ENCODE peak calls at places on chromosomes 6 and 20, in four cellular contexts. One of them, this sample, is unnamed.

GRCh38 chr20:37231970-37232620 is 29.5 kb downstream of the GHRH start:
- DNase-seq in K562: no peak
- DNase-seq in WTC11: no peak
- DNase-seq in HEK293T: no peak
- DNase-seq in this sample: no peak

GRCh38 chr20:19017104-19017690 is 195.2 kb upstream of the SLC24A3 start:
- DNase-seq in WTC11: no peak
- DNase-seq in HEK293T: no peak
- DNase-seq in K562: no peak
- DNase-seq in this sample: no peak

GRCh38 chr20:58611236-58612020 is 39.7 kb upstream of the STX16 start:
- DNase-seq in HEK293T: no peak
- DNase-seq in K562: no peak
- DNase-seq in WTC11: no peak
- DNase-seq in this sample: no peak

GRCh38 chr6:36328600-36328999 is 8.1 kb downstream of the BNIP5 start:
- DNase-seq in K562: no peak
- DNase-seq in HEK293T: no peak
- DNase-seq in WTC11: no peak
- DNase-seq in this sample: no peak

GRCh38 chr6:101705866-101706265 is 312.4 kb downstream of the GRIK2 start:
- DNase-seq in HEK293T: no peak
- DNase-seq in WTC11: no peak
- DNase-seq in K562: no peak
- DNase-seq in this sample: no peak

GRCh38 chr6:1111361-1111760 is 200.5 kb upstream of the FOXQ1 start:
- DNase-seq in WTC11: no peak
- DNase-seq in K562: no peak
- DNase-seq in HEK293T: no peak
- DNase-seq in this sample: no peak

GRCh38 chr6:157471895-157472686 is 91.1 kb downstream of the ZDHHC14 start:
- DNase-seq in K562: no peak
- DNase-seq in WTC11: no peak
- DNase-seq in HEK293T: no peak
- DNase-seq in this sample: no peak

GRCh38 chr20:62808211-62808865 is 3.7 kb downstream of the OGFR start:
- DNase-seq in WTC11: peak
- DNase-seq in K562: peak
- DNase-seq in HEK293T: peak
- DNase-seq in this sample: peak

GRCh38 chr6:158347335-158347734 is 35.1 kb downstream of the TULP4 start:
- DNase-seq in K562: no peak
- DNase-seq in HEK293T: no peak
- DNase-seq in WTC11: no peak
- DNase-seq in this sample: no peak

GRCh38 chr6:101397199-101397598 is 3.7 kb downstream of the GRIK2 start:
- DNase-seq in HEK293T: no peak
- DNase-seq in K562: peak
- DNase-seq in WTC11: no peak
- DNase-seq in this sample: peak

GRCh38 chr6:29502181-29502580 is 14.4 kb upstream of the MAS1L start:
- DNase-seq in K562: no peak
- DNase-seq in HEK293T: no peak
- DNase-seq in WTC11: no peak
- DNase-seq in this sample: no peak

GRCh38 chr6:34241351-34242215 is 4.9 kb downstream of the HMGA1 start:
- DNase-seq in WTC11: no peak
- DNase-seq in HEK293T: peak
- DNase-seq in K562: no peak
- DNase-seq in this sample: no peak
- TF ChIP-seq ELF4 in WTC11: no peak
- TF ChIP-seq ELF4 in HEK293T: no peak
- TF ChIP-seq ELF4 in K562: no peak
- TF ChIP-seq ELF4 in this sample: no peak

DNA sequence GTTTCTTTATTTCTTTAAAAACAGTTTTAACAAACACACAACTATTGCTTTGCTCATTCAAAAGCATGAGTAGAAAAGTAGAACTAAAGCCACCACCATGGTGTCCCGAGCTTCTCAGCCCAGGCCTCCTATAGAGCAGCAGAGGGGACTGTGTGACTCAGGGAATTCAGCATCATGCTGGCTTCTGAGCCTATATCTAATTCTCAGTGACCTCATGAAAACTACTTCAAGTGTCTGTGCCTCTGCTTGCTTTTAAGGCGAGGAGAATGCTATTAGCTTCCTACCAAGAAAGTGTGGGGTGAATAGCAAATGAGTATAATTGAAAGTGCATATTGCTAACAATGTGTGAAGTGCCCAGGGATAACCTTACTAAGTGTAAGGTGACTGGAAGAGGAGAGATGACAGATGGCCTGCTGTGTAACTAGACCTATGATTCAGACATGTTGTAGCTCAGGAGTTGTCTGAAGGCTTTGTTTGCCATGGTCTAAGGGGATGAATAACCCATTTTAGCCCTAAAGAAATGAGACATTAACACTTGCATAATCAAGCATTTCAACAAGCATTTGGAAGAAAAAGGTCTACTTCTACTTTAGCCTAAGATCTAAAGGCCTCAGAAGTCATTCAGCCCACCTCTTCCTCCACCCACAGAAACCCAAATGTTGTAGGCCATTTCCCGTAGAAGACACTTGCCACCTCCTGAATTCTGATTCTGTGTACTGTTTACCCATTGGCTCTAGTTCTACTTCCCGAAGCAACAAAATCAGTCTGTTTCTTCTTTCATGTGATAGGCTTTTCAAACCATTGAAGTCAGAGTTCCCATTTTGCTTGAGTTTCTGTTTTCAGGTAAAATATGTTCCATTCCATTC is 121.5 kb upstream of the ARG1 start:
- DNase-seq in WTC11: no peak
- DNase-seq in HEK293T: no peak
- DNase-seq in K562: no peak
- DNase-seq in this sample: no peak
- TF ChIP-seq ELF4 in WTC11: no peak
- TF ChIP-seq ELF4 in HEK293T: no peak
- TF ChIP-seq ELF4 in K562: no peak
- TF ChIP-seq ELF4 in this sample: no peak

DNA sequence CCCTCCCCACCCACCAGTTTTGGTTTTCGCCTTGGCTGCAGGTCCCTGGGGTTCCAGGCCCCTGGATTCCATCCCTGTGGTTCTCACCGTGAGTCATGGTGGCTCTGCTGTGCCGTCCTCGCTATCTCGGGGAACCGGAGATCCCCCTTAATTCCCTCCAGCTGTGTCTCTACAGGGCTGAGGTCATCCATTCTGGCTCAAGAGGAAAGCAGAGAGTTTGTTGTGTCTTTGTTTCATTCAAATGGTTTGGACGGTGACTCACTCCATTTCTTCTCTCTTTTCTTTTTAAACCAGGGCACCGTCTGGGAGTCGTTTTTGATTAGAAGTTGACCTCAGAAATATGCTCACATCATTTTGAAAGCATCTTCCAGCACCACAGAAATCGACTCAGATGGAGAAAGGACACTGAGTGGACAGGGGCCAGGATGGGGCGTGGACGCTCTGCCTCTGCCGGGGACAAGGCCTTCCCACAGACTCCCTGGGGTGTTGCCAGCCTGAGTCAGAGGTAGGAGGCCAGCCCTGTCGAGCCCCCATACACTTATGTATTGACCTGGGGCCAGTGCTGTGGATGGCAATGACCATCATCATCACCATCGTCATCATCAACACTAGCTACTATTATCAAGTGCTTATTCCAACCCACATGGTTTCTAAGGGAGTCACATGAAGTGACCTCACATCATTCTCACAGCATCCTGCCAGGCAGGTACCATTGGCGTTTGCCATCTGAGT is 176.2 kb downstream of the NFATC2 start:
- DNase-seq in HEK293T: no peak
- DNase-seq in K562: peak
- DNase-seq in WTC11: no peak
- DNase-seq in this sample: no peak
- TF ChIP-seq ELF4 in HEK293T: no peak
- TF ChIP-seq ELF4 in K562: no peak
- TF ChIP-seq ELF4 in WTC11: no peak
- TF ChIP-seq ELF4 in this sample: no peak

GRCh38 chr6:34362909-34363713 is 29.4 kb downstream of the NUDT3 start:
- DNase-seq in HEK293T: no peak
- DNase-seq in WTC11: no peak
- DNase-seq in K562: no peak
- DNase-seq in this sample: peak
- TF ChIP-seq ELF4 in HEK293T: no peak
- TF ChIP-seq ELF4 in WTC11: no peak
- TF ChIP-seq ELF4 in K562: no peak
- TF ChIP-seq ELF4 in this sample: no peak

GRCh38 chr6:88532241-88532860 is 366.2 kb upstream of the CNR1 start:
- DNase-seq in K562: no peak
- DNase-seq in WTC11: no peak
- DNase-seq in HEK293T: no peak
- DNase-seq in this sample: no peak
- TF ChIP-seq ELF4 in K562: no peak
- TF ChIP-seq ELF4 in WTC11: no peak
- TF ChIP-seq ELF4 in HEK293T: no peak
- TF ChIP-seq ELF4 in this sample: no peak

DNA sequence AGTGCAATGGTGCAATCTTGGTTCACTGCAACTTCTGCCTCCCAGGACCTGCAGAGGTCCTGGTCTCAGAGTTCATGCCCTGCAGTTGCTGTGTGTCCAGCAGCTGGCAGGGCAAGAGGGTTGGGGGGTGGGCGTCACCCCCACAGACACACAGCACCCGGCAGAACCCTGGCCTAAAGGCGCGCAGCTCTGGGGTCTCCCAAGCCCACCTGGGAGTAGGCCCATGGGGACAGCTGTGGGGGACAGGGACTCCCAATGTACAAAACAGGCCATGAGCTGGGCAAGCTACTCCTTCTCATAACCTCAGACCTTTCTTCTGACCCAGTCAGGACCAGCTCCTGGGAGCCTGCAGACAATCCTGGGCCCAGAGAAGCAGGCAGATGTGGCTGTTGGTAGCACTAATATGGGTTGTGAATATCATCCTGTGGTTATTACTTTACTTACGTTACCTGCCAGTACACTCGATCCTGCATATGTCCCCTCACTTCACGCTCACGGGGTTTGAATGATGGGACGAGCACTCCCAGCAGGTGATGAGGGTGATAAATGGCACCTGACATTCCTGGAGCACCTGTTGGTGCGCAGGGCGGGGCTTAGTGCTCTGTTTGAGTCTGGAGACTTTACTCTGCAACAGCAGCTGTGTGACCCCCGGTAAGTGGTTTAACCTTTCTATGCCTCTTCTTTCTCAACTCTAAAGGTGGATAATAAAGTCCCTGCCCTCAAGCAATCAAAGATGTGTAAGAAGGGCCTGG is 39.9 kb upstream of the SULF2 start:
- DNase-seq in K562: no peak
- DNase-seq in HEK293T: no peak
- DNase-seq in WTC11: no peak
- DNase-seq in this sample: no peak
- TF ChIP-seq ELF4 in K562: no peak
- TF ChIP-seq ELF4 in HEK293T: no peak
- TF ChIP-seq ELF4 in WTC11: no peak
- TF ChIP-seq ELF4 in this sample: no peak

GRCh38 chr20:3123542-3123941 is 36.1 kb downstream of the FASTKD5 start:
- DNase-seq in HEK293T: no peak
- DNase-seq in WTC11: no peak
- DNase-seq in K562: no peak
- DNase-seq in this sample: no peak

GRCh38 chr20:3119044-3119443 is 34.5 kb upstream of the AVP start:
- DNase-seq in K562: no peak
- DNase-seq in WTC11: no peak
- DNase-seq in HEK293T: no peak
- DNase-seq in this sample: no peak

GRCh38 chr20:3121955-3122610 is 37.6 kb upstream of the AVP start:
- DNase-seq in WTC11: no peak
- DNase-seq in K562: no peak
- DNase-seq in HEK293T: no peak
- DNase-seq in this sample: no peak

GRCh38 chr20:3116341-3116740 is 31.8 kb upstream of the AVP start:
- DNase-seq in WTC11: no peak
- DNase-seq in HEK293T: no peak
- DNase-seq in K562: no peak
- DNase-seq in this sample: no peak

DNA sequence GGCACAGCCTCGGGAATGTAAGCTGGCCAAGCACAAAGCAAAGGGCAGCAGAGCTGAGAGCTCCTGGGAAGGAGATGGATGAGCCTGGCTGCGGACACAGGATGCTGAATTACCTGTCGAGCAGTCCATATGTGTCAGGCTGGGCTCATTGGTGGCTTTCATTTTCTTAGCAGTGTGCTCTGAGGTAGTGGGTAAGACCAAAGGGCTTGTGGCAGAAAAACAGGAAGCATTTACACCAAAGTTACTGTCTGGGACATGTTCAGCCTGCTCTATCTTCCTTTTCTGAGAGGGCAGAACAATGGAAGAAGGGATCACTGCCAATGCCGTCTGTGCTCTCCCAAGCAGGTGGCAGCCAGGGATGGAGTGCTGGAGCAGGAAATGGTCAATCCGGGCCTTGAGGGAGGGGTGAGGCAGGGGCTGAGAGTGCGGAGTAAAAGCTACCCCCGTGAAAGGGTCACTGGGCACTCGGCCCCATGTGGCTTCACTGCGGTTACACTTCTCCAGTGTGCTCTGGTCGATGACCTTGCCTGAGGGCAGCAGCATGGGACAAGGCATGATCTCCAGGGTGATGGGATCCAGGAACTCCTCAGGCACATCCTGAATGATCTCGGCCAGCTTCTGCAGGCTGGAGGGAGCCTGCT is 36.9 kb upstream of the AVP start:
- DNase-seq in K562: no peak
- DNase-seq in WTC11: no peak
- DNase-seq in HEK293T: no peak
- DNase-seq in this sample: no peak
- TF ChIP-seq ELF4 in K562: no peak
- TF ChIP-seq ELF4 in WTC11: no peak
- TF ChIP-seq ELF4 in HEK293T: no peak
- TF ChIP-seq ELF4 in this sample: no peak

GRCh38 chr20:50043573-50044352 is 61.0 kb downstream of the SNAI1 start:
- DNase-seq in K562: no peak
- DNase-seq in WTC11: no peak
- DNase-seq in HEK293T: no peak
- DNase-seq in this sample: no peak

GRCh38 chr20:50040432-50041237 is 57.9 kb downstream of the SNAI1 start:
- DNase-seq in HEK293T: no peak
- DNase-seq in WTC11: no peak
- DNase-seq in K562: no peak
- DNase-seq in this sample: no peak

GRCh38 chr20:50042370-50043313 is 59.9 kb downstream of the SNAI1 start:
- DNase-seq in K562: no peak
- DNase-seq in WTC11: no peak
- DNase-seq in HEK293T: no peak
- DNase-seq in this sample: no peak

GRCh38 chr20:50041238-50041915 is 58.6 kb downstream of the SNAI1 start:
- DNase-seq in HEK293T: no peak
- DNase-seq in K562: no peak
- DNase-seq in WTC11: no peak
- DNase-seq in this sample: no peak

GRCh38 chr20:50044353-50044960 is 61.7 kb downstream of the SNAI1 start:
- DNase-seq in WTC11: no peak
- DNase-seq in K562: no peak
- DNase-seq in HEK293T: no peak
- DNase-seq in this sample: no peak
- TF ChIP-seq ELF4 in WTC11: no peak
- TF ChIP-seq ELF4 in K562: no peak
- TF ChIP-seq ELF4 in HEK293T: no peak
- TF ChIP-seq ELF4 in this sample: no peak

GRCh38 chr6:148811472-148811871 is 64.6 kb downstream of the UST start:
- DNase-seq in HEK293T: no peak
- DNase-seq in WTC11: no peak
- DNase-seq in K562: no peak
- DNase-seq in this sample: no peak
- TF ChIP-seq ELF4 in HEK293T: no peak
- TF ChIP-seq ELF4 in WTC11: no peak
- TF ChIP-seq ELF4 in K562: no peak
- TF ChIP-seq ELF4 in this sample: no peak

This sample was measured in HepG2.